ENCODE peak calls at places on chromosome 9, in seven cellular contexts. Y is left lung; C is PC-9; D is SK-N-SH; B is iris pigment epithelial cell; Q is CD4-positive, alpha-beta memory T cell; G is T-helper 2 cell. R is an unnamed sample.
A peak's percentile ranks its signal among the peaks of the same experiment; 100 is the strongest.

GRCh38 chr9:114315723-114316363 is 7.1 kb upstream of the ORM1 start:
- DNase-seq in D (no peak), B (no peak), Y (peak; percentile 27), G (no peak), C (no peak), Q (no peak), R (no peak)

GRCh38 chr9:34252670-34253459 is 74.0 kb downstream of the UBAP1 start:
- DNase-seq in Y (peak; percentile 55), B (peak; percentile 46), Q (peak; percentile 65), D (peak; percentile 72), G (peak; percentile 40), C (peak; percentile 56), R (no peak)

GRCh38 chr9:110615526-110615925 is 36.0 kb upstream of the SVEP1 start:
- DNase-seq in G (no peak), C (no peak), B (peak; percentile 70), Q (no peak), D (no peak), Y (no peak), R (no peak)

GRCh38 chr9:89879711-89880110 is 274.9 kb downstream of the GADD45G start:
- DNase-seq in B (no peak), Q (no peak), Y (no peak), C (no peak), G (no peak), D (no peak), R (no peak)

GRCh38 chr9:128919409-128919808 is 1.4 kb upstream of the PHYHD1 start:
- DNase-seq in D (no peak), G (no peak), B (no peak), Y (no peak), C (no peak), Q (no peak), R (no peak)

GRCh38 chr9:75488082-75488713 is 399.9 kb downstream of the OSTF1 start:
- DNase-seq in C (no peak), B (no peak), G (no peak), D (no peak), Y (no peak), Q (no peak), R (no peak)

GRCh38 chr9:19331877-19332276 is 48.2 kb downstream of the RPS6 start:
- DNase-seq in Q (no peak), G (no peak), Y (no peak), B (no peak), C (no peak), D (no peak), R (no peak)

GRCh38 chr9:133728856-133729645 is 9.1 kb downstream of the SARDH start:
- DNase-seq in D (no peak), C (no peak), Q (no peak), B (no peak), Y (no peak), G (no peak), R (no peak)

GRCh38 chr9:109297899-109298298 is 23.0 kb downstream of the EPB41L4B start:
- DNase-seq in C (peak; percentile 41), G (no peak), Y (no peak), Q (no peak), D (no peak), B (peak; percentile 91), R (no peak)

GRCh38 chr9:13110766-13111400 is 168.6 kb downstream of the MPDZ start:
- DNase-seq in G (no peak), B (peak; percentile 57), Y (no peak), D (no peak), Q (no peak), C (no peak), R (no peak)

GRCh38 chr9:114314256-114314867 is 8.5 kb upstream of the ORM1 start:
- DNase-seq in Q (no peak), G (no peak), B (no peak), D (no peak), Y (peak; percentile 22), C (no peak), R (no peak)

GRCh38 chr9:104808030-104808614 is 44.2 kb downstream of the NIPSNAP3B start:
- DNase-seq in G (no peak), D (peak; percentile 62), Y (no peak), Q (no peak), B (peak; percentile 73), C (peak; percentile 19), R (no peak)

GRCh38 chr9:124221685-124222084 is 36.1 kb upstream of the NEK6 start:
- DNase-seq in C (no peak), D (no peak), Q (no peak), G (no peak), B (no peak), Y (peak; percentile 27), R (no peak)

GRCh38 chr9:121768416-121769015 is 117.1 kb downstream of the DAB2IP start:
- DNase-seq in Y (peak; percentile 13), B (no peak), D (no peak), Q (no peak), C (no peak), G (no peak), R (no peak)

GRCh38 chr9:84722388-84722989 is 53.0 kb downstream of the NTRK2 start:
- DNase-seq in C (no peak), Y (no peak), D (no peak), G (no peak), B (no peak), Q (no peak), R (no peak)

GRCh38 chr9:76911971-76912370 is 6.1 kb upstream of the PRUNE2 start:
- DNase-seq in G (no peak), B (no peak), Q (no peak), Y (no peak), D (no peak), C (no peak), R (no peak)

GRCh38 chr9:87276851-87277251 is 220.8 kb upstream of the DAPK1 start:
- DNase-seq in G (no peak), C (no peak), B (peak; percentile 76), Q (peak; percentile 1), Y (no peak), D (no peak), R (no peak)

GRCh38 chr9:93089481-93089991 is 6.5 kb upstream of the CARD19 start:
- DNase-seq in D (peak; percentile 2), Q (no peak), Y (peak; percentile 16), C (no peak), B (no peak), G (no peak), R (no peak)

GRCh38 chr9:135992486-135993408 is 31.6 kb upstream of the UBAC1 start:
- DNase-seq in B (peak; percentile 89), Y (peak; percentile 81), Q (peak; percentile 33), C (peak; percentile 38), D (peak; percentile 89), G (no peak), R (peak; percentile 53)

GRCh38 chr9:131841765-131842318 is 102.0 kb upstream of the RAPGEF1 start:
- DNase-seq in C (no peak), Q (no peak), D (no peak), G (no peak), Y (no peak), B (no peak), R (no peak)

GRCh38 chr9:86242012-86242411 is 17.4 kb downstream of the C9orf153 start:
- DNase-seq in D (no peak), Q (no peak), Y (no peak), G (no peak), B (no peak), C (no peak), R (no peak)

GRCh38 chr9:91710148-91710547 is 239.9 kb downstream of the ROR2 start:
- DNase-seq in Y (no peak), C (no peak), Q (no peak), G (no peak), B (no peak), D (no peak), R (no peak)

GRCh38 chr9:16202913-16203734 is 650.3 kb downstream of the CCDC171 start:
- DNase-seq in C (peak; percentile 39), B (peak; percentile 93), Y (no peak), D (no peak), G (no peak), Q (no peak), R (no peak)

GRCh38 chr9:126438757-126439401 is 112.2 kb downstream of the MVB12B start:
- DNase-seq in C (no peak), B (no peak), Q (no peak), D (no peak), Y (no peak), G (no peak), R (no peak)

GRCh38 chr9:128323192-128323730 is 622 bp downstream of the COQ4 start:
- DNase-seq in D (no peak), Q (no peak), B (peak; percentile 66), G (no peak), C (no peak), Y (no peak), R (no peak)

GRCh38 chr9:134047868-134048581 is 19.8 kb downstream of the BRD3 start:
- DNase-seq in C (no peak), Q (no peak), D (no peak), B (no peak), Y (no peak), G (no peak), R (no peak)

GRCh38 chr9:112048924-112049785 is 125.9 kb downstream of the SUSD1 start:
- DNase-seq in C (no peak), Q (no peak), B (peak; percentile 86), D (no peak), Y (no peak), G (no peak), R (no peak)

GRCh38 chr9:107750741-107751521 is 261.4 kb upstream of the KLF4 start:
- DNase-seq in Y (peak; percentile 77), D (no peak), G (no peak), C (peak; percentile 82), Q (no peak), B (peak; percentile 99), R (no peak)

GRCh38 chr9:93586290-93587057 is 10.1 kb downstream of the PHF2 start:
- DNase-seq in Q (no peak), B (no peak), C (no peak), G (no peak), Y (no peak), D (no peak), R (no peak)

GRCh38 chr9:98635374-98635773 is 73.4 kb downstream of the GABBR2 start:
- DNase-seq in Q (no peak), G (no peak), C (peak; percentile 15), B (peak; percentile 21), Y (no peak), D (no peak), R (no peak)

GRCh38 chr9:77003366-77003765 is 16.1 kb upstream of the FOXB2 start:
- DNase-seq in Q (no peak), C (no peak), B (no peak), G (no peak), D (no peak), Y (no peak), R (no peak)

GRCh38 chr9:34701023-34701768 is 8.7 kb downstream of the CCL21 start:
- DNase-seq in Y (peak; percentile 61), G (peak; percentile 62), D (peak; percentile 86), B (peak; percentile 49), Q (peak; percentile 77), C (peak; percentile 50), R (peak; percentile 24)

GRCh38 chr9:34254141-34254913 is 74.7 kb downstream of the KIF24 start:
- DNase-seq in C (peak; percentile 56), G (no peak), Q (no peak), B (peak; percentile 69), Y (no peak), D (no peak), R (no peak)